ENCODE peak calls at places on chromosomes 16 and 17, in five cellular contexts. One of them, this sample, is unnamed.

GRCh38 chr16:52546291-52546941 is 527 bp downstream of the TOX3 start:
- DNase-seq in GM23248: peak
- DNase-seq in GM23338: peak
- DNase-seq in neural progenitor cell: peak
- DNase-seq in PC-3: no peak
- DNase-seq in this sample: peak

GRCh38 chr17:37447641-37448040 is 41.0 kb downstream of the TADA2A start:
- DNase-seq in PC-3: peak
- DNase-seq in GM23248: peak
- DNase-seq in neural progenitor cell: no peak
- DNase-seq in GM23338: no peak
- DNase-seq in this sample: no peak

GRCh38 chr17:49076575-49077384 is 55.8 kb upstream of the B4GALNT2 start:
- DNase-seq in PC-3: peak
- DNase-seq in GM23248: peak
- DNase-seq in neural progenitor cell: no peak
- DNase-seq in GM23338: no peak
- DNase-seq in this sample: no peak

GRCh38 chr17:73757324-73757942 is 113.2 kb upstream of the SDK2 start:
- DNase-seq in GM23338: no peak
- DNase-seq in neural progenitor cell: no peak
- DNase-seq in GM23248: no peak
- DNase-seq in PC-3: no peak
- DNase-seq in this sample: no peak

GRCh38 chr17:2122641-2123302 is 67.9 kb downstream of the HIC1 start:
- DNase-seq in PC-3: no peak
- DNase-seq in GM23248: peak
- DNase-seq in GM23338: peak
- DNase-seq in neural progenitor cell: peak
- DNase-seq in this sample: peak

GRCh38 chr16:4385066-4385788 is 13.6 kb downstream of the VASN start:
- DNase-seq in PC-3: no peak
- DNase-seq in GM23248: peak
- DNase-seq in neural progenitor cell: no peak
- DNase-seq in GM23338: no peak
- DNase-seq in this sample: no peak

GRCh38 chr17:64984776-64985521 is 65.7 kb upstream of the LRRC37A3 start:
- DNase-seq in GM23248: peak
- DNase-seq in PC-3: peak
- DNase-seq in GM23338: no peak
- DNase-seq in neural progenitor cell: no peak
- DNase-seq in this sample: peak

GRCh38 chr17:66667491-66668030 is 167.4 kb upstream of the CACNG5 start:
- DNase-seq in neural progenitor cell: no peak
- DNase-seq in PC-3: no peak
- DNase-seq in GM23248: no peak
- DNase-seq in GM23338: no peak
- DNase-seq in this sample: no peak

GRCh38 chr17:63588797-63589196 is 11.9 kb upstream of the TACO1 start:
- DNase-seq in GM23338: no peak
- DNase-seq in neural progenitor cell: no peak
- DNase-seq in PC-3: no peak
- DNase-seq in GM23248: no peak
- DNase-seq in this sample: no peak
- TF ChIP-seq EZH2phosphoT487 in GM23338: no peak
- TF ChIP-seq EZH2phosphoT487 in neural progenitor cell: no peak
- TF ChIP-seq EZH2phosphoT487 in PC-3: no peak
- TF ChIP-seq EZH2phosphoT487 in GM23248: no peak
- TF ChIP-seq EZH2phosphoT487 in this sample: no peak

DNA sequence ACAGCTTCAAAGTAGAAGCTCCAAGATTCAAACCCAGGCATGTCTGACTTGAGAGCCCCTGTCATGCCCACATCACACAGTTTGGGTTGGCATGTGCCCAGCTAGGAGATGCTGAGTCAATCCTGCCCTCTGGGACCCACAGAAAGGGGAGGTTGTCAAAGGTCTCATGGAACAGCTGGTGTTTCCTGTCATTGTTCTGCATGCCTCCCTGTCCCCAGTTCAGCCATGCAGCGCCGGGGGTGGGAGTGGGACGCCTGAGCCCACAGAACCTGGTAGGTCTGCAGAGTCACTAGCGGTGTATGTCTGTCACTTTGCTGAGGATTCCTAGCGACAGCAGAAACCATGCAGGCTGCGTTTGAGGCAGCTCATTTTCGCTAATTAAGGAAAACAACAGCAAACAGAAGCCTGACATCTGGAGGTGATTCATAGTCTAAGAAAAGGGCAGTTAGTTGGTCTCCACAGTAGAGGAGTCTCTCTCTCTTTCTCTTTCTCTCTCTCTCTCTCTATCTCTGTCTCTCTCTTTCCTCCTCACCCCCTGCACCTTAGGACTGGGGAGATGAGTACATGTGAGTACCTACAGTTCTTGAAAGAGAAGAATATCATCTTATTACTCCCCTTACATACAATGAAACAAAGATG is 19.7 kb upstream of the CCL1 start:
- DNase-seq in GM23248: no peak
- DNase-seq in neural progenitor cell: no peak
- DNase-seq in PC-3: no peak
- DNase-seq in GM23338: no peak
- DNase-seq in this sample: no peak
- H3K4me3 ChIP-seq in GM23248: no peak
- H3K4me3 ChIP-seq in neural progenitor cell: no peak
- H3K4me3 ChIP-seq in PC-3: no peak
- H3K4me3 ChIP-seq in GM23338: no peak
- H3K4me3 ChIP-seq in this sample: no peak

GRCh38 chr17:79138826-79139225 is 64.2 kb downstream of the ENGASE start:
- DNase-seq in GM23248: no peak
- DNase-seq in GM23338: no peak
- DNase-seq in neural progenitor cell: no peak
- DNase-seq in PC-3: no peak
- DNase-seq in this sample: no peak

GRCh38 chr17:79144090-79144610 is 69.5 kb downstream of the ENGASE start:
- DNase-seq in GM23248: no peak
- DNase-seq in GM23338: no peak
- DNase-seq in PC-3: no peak
- DNase-seq in neural progenitor cell: no peak
- DNase-seq in this sample: no peak

GRCh38 chr17:79145548-79145947 is 70.9 kb downstream of the ENGASE start:
- DNase-seq in GM23248: no peak
- DNase-seq in neural progenitor cell: no peak
- DNase-seq in GM23338: no peak
- DNase-seq in PC-3: no peak
- DNase-seq in this sample: no peak

GRCh38 chr17:79142375-79142774 is 67.8 kb downstream of the ENGASE start:
- DNase-seq in neural progenitor cell: no peak
- DNase-seq in GM23248: no peak
- DNase-seq in PC-3: no peak
- DNase-seq in GM23338: no peak
- DNase-seq in this sample: no peak

GRCh38 chr17:79141578-79142338 is 67.1 kb downstream of the ENGASE start:
- DNase-seq in PC-3: no peak
- DNase-seq in GM23248: no peak
- DNase-seq in neural progenitor cell: no peak
- DNase-seq in GM23338: no peak
- DNase-seq in this sample: no peak
- TF ChIP-seq EZH2 in PC-3: peak
- TF ChIP-seq EZH2 in GM23248: no peak
- TF ChIP-seq EZH2 in neural progenitor cell: no peak
- TF ChIP-seq EZH2 in GM23338: no peak
- TF ChIP-seq EZH2 in this sample: no peak

GRCh38 chr17:15945493-15946209 is 721 bp downstream of the ADORA2B start:
- DNase-seq in neural progenitor cell: peak
- DNase-seq in GM23248: peak
- DNase-seq in GM23338: peak
- DNase-seq in PC-3: no peak
- DNase-seq in this sample: no peak
- TF ChIP-seq EZH2phosphoT487 in neural progenitor cell: peak
- TF ChIP-seq EZH2phosphoT487 in GM23248: no peak
- TF ChIP-seq EZH2phosphoT487 in GM23338: no peak
- TF ChIP-seq EZH2phosphoT487 in PC-3: no peak
- TF ChIP-seq EZH2phosphoT487 in this sample: no peak

GRCh38 chr16:1979271-1980025 is 1.8 kb downstream of the NOXO1 start:
- DNase-seq in neural progenitor cell: peak
- DNase-seq in GM23338: peak
- DNase-seq in PC-3: peak
- DNase-seq in GM23248: no peak
- DNase-seq in this sample: peak
- H3K4me3 ChIP-seq in neural progenitor cell: peak
- H3K4me3 ChIP-seq in GM23338: peak
- H3K4me3 ChIP-seq in PC-3: peak
- H3K4me3 ChIP-seq in GM23248: no peak
- H3K4me3 ChIP-seq in this sample: no peak

DNA sequence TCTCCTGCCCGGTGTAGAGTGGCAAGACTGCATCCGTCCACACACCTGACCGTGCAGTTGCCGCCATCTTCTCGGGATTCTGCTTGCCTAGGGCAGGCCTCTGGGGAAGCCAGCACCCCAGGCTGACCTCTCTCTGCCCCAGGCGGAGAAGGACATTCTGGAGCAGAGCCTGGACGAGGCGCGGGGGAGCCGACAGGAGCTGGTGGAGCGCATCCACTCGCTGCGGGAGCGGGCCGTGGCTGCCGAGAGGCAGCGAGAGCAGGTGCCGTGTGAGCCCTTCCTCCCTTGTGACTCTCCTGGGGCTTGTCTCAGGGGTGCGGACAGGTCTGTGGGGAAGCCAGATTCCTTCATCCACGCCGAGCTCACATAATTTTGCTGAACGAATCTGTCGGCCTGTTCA is 19.8 kb downstream of the CARD14 start:
- DNase-seq in GM23338: no peak
- DNase-seq in GM23248: no peak
- DNase-seq in PC-3: no peak
- DNase-seq in neural progenitor cell: no peak
- DNase-seq in this sample: no peak
- TF ChIP-seq EZH2 in GM23338: no peak
- TF ChIP-seq EZH2 in GM23248: no peak
- TF ChIP-seq EZH2 in PC-3: no peak
- TF ChIP-seq EZH2 in neural progenitor cell: no peak
- TF ChIP-seq EZH2 in this sample: no peak

GRCh38 chr16:22670551-22670970 is 143.4 kb upstream of the HS3ST2 start:
- DNase-seq in PC-3: peak
- DNase-seq in neural progenitor cell: peak
- DNase-seq in GM23338: peak
- DNase-seq in GM23248: no peak
- DNase-seq in this sample: no peak
- TF ChIP-seq EZH2phosphoT487 in PC-3: no peak
- TF ChIP-seq EZH2phosphoT487 in neural progenitor cell: no peak
- TF ChIP-seq EZH2phosphoT487 in GM23338: no peak
- TF ChIP-seq EZH2phosphoT487 in GM23248: no peak
- TF ChIP-seq EZH2phosphoT487 in this sample: no peak

GRCh38 chr16:31202402-31203385 is at the start of gene PYCARD:
- DNase-seq in neural progenitor cell: peak
- DNase-seq in GM23248: peak
- DNase-seq in GM23338: peak
- DNase-seq in PC-3: peak
- DNase-seq in this sample: peak
- H3K4me3 ChIP-seq in neural progenitor cell: peak
- H3K4me3 ChIP-seq in GM23248: peak
- H3K4me3 ChIP-seq in GM23338: peak
- H3K4me3 ChIP-seq in PC-3: peak
- H3K4me3 ChIP-seq in this sample: peak

GRCh38 chr17:77510133-77510796 is 369.5 kb downstream of the SEC14L1 start:
- DNase-seq in GM23248: no peak
- DNase-seq in neural progenitor cell: no peak
- DNase-seq in GM23338: no peak
- DNase-seq in PC-3: no peak
- DNase-seq in this sample: no peak
- TF ChIP-seq EZH2 in GM23248: no peak
- TF ChIP-seq EZH2 in neural progenitor cell: no peak
- TF ChIP-seq EZH2 in GM23338: no peak
- TF ChIP-seq EZH2 in PC-3: no peak
- TF ChIP-seq EZH2 in this sample: no peak

GRCh38 chr16:70769131-70769530 is 31.8 kb downstream of the VAC14 start:
- DNase-seq in neural progenitor cell: no peak
- DNase-seq in GM23338: no peak
- DNase-seq in PC-3: no peak
- DNase-seq in GM23248: no peak
- DNase-seq in this sample: no peak

GRCh38 chr16:70768205-70768580 is 32.8 kb downstream of the VAC14 start:
- DNase-seq in neural progenitor cell: no peak
- DNase-seq in GM23338: no peak
- DNase-seq in PC-3: no peak
- DNase-seq in GM23248: peak
- DNase-seq in this sample: no peak

GRCh38 chr16:70765491-70765890 is 35.5 kb downstream of the VAC14 start:
- DNase-seq in GM23338: no peak
- DNase-seq in GM23248: no peak
- DNase-seq in neural progenitor cell: no peak
- DNase-seq in PC-3: no peak
- DNase-seq in this sample: no peak

GRCh38 chr16:70766176-70766575 is 34.8 kb downstream of the VAC14 start:
- DNase-seq in neural progenitor cell: no peak
- DNase-seq in GM23338: no peak
- DNase-seq in GM23248: no peak
- DNase-seq in PC-3: no peak
- DNase-seq in this sample: no peak

GRCh38 chr16:70767377-70768204 is 33.4 kb downstream of the VAC14 start:
- DNase-seq in GM23248: peak
- DNase-seq in PC-3: peak
- DNase-seq in neural progenitor cell: no peak
- DNase-seq in GM23338: no peak
- DNase-seq in this sample: no peak
- TF ChIP-seq EZH2phosphoT487 in GM23248: no peak
- TF ChIP-seq EZH2phosphoT487 in PC-3: no peak
- TF ChIP-seq EZH2phosphoT487 in neural progenitor cell: no peak
- TF ChIP-seq EZH2phosphoT487 in GM23338: no peak
- TF ChIP-seq EZH2phosphoT487 in this sample: no peak